ENCODE peak calls at places on chromosomes 5 and 9, in nine cellular contexts. V is aorta; T is naive thymus-derived CD4-positive, alpha-beta T cell; N is neuronal stem cell; X is PC-3; H is heart left ventricle; E is A549; R is lung; J is left ventricle myocardium inferior. I is an unnamed sample. For H3K4me1, the result is how much of the 10 kb centered on the place peaks cover.

GRCh38 chr5:35212006-35212982 is 18.0 kb downstream of the PRLR start:
- DNase-seq in V (no peak), T (no peak), N (no peak), X (no peak), H (no peak), E (no peak), R (no peak), J (no peak), I (no peak)

GRCh38 chr9:96523429-96523828 is 73.5 kb downstream of the HABP4 start:
- DNase-seq in V (peak), T (no peak), N (no peak), X (no peak), H (peak), E (no peak), R (no peak), J (peak), I (no peak)

GRCh38 chr5:127562252-127562651 is 44.8 kb downstream of the PRRC1 start:
- DNase-seq in V (no peak), T (no peak), N (peak), X (peak), H (peak), E (no peak), R (no peak), J (no peak), I (no peak)

GRCh38 chr5:1404062-1404461 is 41.2 kb downstream of the SLC6A3 start:
- DNase-seq in V (peak), T (no peak), N (no peak), X (no peak), H (no peak), E (no peak), R (no peak), J (peak), I (peak)

GRCh38 chr5:149012350-149012749 is 50.5 kb downstream of the SH3TC2 start:
- DNase-seq in V (no peak), T (no peak), N (no peak), X (no peak), H (no peak), E (no peak), R (no peak), J (no peak), I (no peak)

GRCh38 chr9:138045541-138046490 is 168.2 kb downstream of the CACNA1B start:
- DNase-seq in V (no peak), T (no peak), N (no peak), X (no peak), H (no peak), E (no peak), R (no peak), J (no peak), I (no peak)

GRCh38 chr5:135310328-135310989 is 88.6 kb downstream of the MACROH2A1 start:
- DNase-seq in V (no peak), T (no peak), N (no peak), X (peak), H (no peak), E (no peak), R (peak), J (no peak), I (no peak)

GRCh38 chr5:142872795-142873194 is 102.6 kb downstream of the ARHGAP26 start:
- DNase-seq in V (no peak), T (no peak), N (no peak), X (peak), H (no peak), E (no peak), R (no peak), J (no peak), I (peak)

GRCh38 chr9:123335227-123335985 is 20.6 kb upstream of the CRB2 start:
- DNase-seq in V (no peak), T (no peak), N (no peak), X (no peak), H (no peak), E (no peak), R (peak), J (no peak), I (no peak)

GRCh38 chr9:123544007-123544827 is 188.2 kb downstream of the CRB2 start:
- DNase-seq in V (no peak), T (no peak), N (peak), X (peak), H (no peak), E (peak), R (no peak), J (no peak), I (no peak)

GRCh38 chr9:93813687-93814560 is 141.2 kb downstream of the BARX1 start:
- DNase-seq in V (no peak), T (no peak), N (peak), X (no peak), H (no peak), E (no peak), R (peak), J (no peak), I (no peak)

GRCh38 chr5:126970517-126971017 is 59.8 kb downstream of the MARCHF3 start:
- DNase-seq in V (no peak), T (no peak), N (no peak), X (peak), H (peak), E (no peak), R (no peak), J (no peak), I (no peak)

GRCh38 chr9:21831841-21832509 is 29.5 kb downstream of the MTAP start:
- DNase-seq in V (no peak), T (no peak), N (no peak), X (peak), H (no peak), E (peak), R (no peak), J (no peak), I (no peak)

GRCh38 chr5:121640298-121640697 is 211.4 kb upstream of the FTMT start:
- DNase-seq in V (no peak), T (no peak), N (no peak), X (no peak), H (no peak), E (no peak), R (no peak), J (no peak), I (no peak)

GRCh38 chr5:179431221-179431620 is 86.0 kb upstream of the ADAMTS2 start:
- DNase-seq in V (no peak), T (no peak), N (no peak), X (no peak), H (no peak), E (no peak), R (no peak), J (no peak), I (no peak)

GRCh38 chr9:4796988-4797956 is 4.5 kb downstream of the RCL1 start:
- DNase-seq in V (no peak), T (no peak), N (peak), X (peak), H (no peak), E (peak), R (no peak), J (no peak), I (no peak)

GRCh38 chr5:83096660-83097334 is 19.4 kb downstream of the XRCC4 start:
- DNase-seq in V (no peak), T (no peak), N (no peak), X (no peak), H (no peak), E (no peak), R (no peak), J (no peak), I (no peak)

GRCh38 chr9:105054488-105054887 is 126.5 kb upstream of the ABCA1 start:
- DNase-seq in V (no peak), T (no peak), N (no peak), X (peak), H (no peak), E (no peak), R (no peak), J (no peak), I (no peak)

GRCh38 chr9:38682713-38683112 is 37.2 kb downstream of the FAM240B start:
- DNase-seq in V (no peak), T (no peak), N (no peak), X (peak), H (no peak), E (peak), R (no peak), J (no peak), I (no peak)

GRCh38 chr5:132655821-132656773 is 1.9 kb upstream of the IL13 start:
- DNase-seq in V (no peak), T (no peak), N (peak), X (no peak), H (no peak), E (no peak), R (no peak), J (no peak), I (peak)

GRCh38 chr5:172929371-172929838 is 29.8 kb upstream of the RPL26L1 start:
- DNase-seq in V (no peak), T (no peak), N (no peak), X (no peak), H (no peak), E (no peak), R (no peak), J (no peak), I (no peak)

GRCh38 chr5:32462618-32463017 is 18.1 kb upstream of the ZFR start:
- DNase-seq in V (no peak), T (no peak), N (no peak), X (peak), H (no peak), E (peak), R (no peak), J (no peak), I (no peak)

GRCh38 chr9:34318163-34318790 is 10.8 kb downstream of the KIF24 start:
- DNase-seq in V (no peak), T (no peak), N (no peak), X (no peak), H (no peak), E (no peak), R (no peak), J (no peak), I (no peak)

GRCh38 chr9:20618361-20618799 is 3.9 kb downstream of the MLLT3 start:
- DNase-seq in V (no peak), T (peak), N (no peak), X (peak), H (peak), E (peak), R (peak), J (no peak), I (peak)

GRCh38 chr9:91208837-91209236 is 152.9 kb downstream of the AUH start:
- DNase-seq in V (no peak), T (no peak), N (no peak), X (no peak), H (no peak), E (no peak), R (no peak), J (no peak), I (no peak)

GRCh38 chr5:103587185-103587748 is 24.7 kb upstream of the NUDT12 start:
- DNase-seq in V (no peak), T (no peak), N (peak), X (peak), H (no peak), E (no peak), R (no peak), J (no peak), I (no peak)

GRCh38 chr9:117938086-117938485 is 233.9 kb downstream of the TLR4 start:
- DNase-seq in V (no peak), T (no peak), N (no peak), X (no peak), H (no peak), E (no peak), R (no peak), J (no peak), I (no peak)

GRCh38 chr9:86469476-86470087 is 115.4 kb upstream of the TUT7 start:
- DNase-seq in V (no peak), T (no peak), N (no peak), X (no peak), H (no peak), E (no peak), R (no peak), J (no peak), I (no peak)

GRCh38 chr5:32172908-32173393 is 1.2 kb downstream of the GOLPH3 start:
- DNase-seq in V (no peak), T (no peak), N (no peak), X (peak), H (no peak), E (peak), R (no peak), J (no peak), I (no peak)

GRCh38 chr5:95728494-95729114 is 2.5 kb upstream of the RHOBTB3 start:
- DNase-seq in V (no peak), T (no peak), N (no peak), X (peak), H (no peak), E (no peak), R (no peak), J (no peak), I (no peak)

GRCh38 chr5:146051678-146052077 is 53.7 kb downstream of the PLAC8L1 start:
- DNase-seq in V (no peak), T (no peak), N (no peak), X (no peak), H (no peak), E (no peak), R (no peak), J (no peak), I (no peak)

GRCh38 chr5:2250365-2250950 is 367.7 kb upstream of the IRX4 start:
- DNase-seq in V (no peak), T (no peak), N (no peak), X (no peak), H (no peak), E (no peak), R (no peak), J (no peak), I (no peak)

GRCh38 chr9:120892748-120893584 is 16.0 kb upstream of the PHF19 start:
- DNase-seq in V (no peak), T (peak), N (no peak), X (peak), H (no peak), E (no peak), R (no peak), J (no peak), I (no peak)

DNA sequence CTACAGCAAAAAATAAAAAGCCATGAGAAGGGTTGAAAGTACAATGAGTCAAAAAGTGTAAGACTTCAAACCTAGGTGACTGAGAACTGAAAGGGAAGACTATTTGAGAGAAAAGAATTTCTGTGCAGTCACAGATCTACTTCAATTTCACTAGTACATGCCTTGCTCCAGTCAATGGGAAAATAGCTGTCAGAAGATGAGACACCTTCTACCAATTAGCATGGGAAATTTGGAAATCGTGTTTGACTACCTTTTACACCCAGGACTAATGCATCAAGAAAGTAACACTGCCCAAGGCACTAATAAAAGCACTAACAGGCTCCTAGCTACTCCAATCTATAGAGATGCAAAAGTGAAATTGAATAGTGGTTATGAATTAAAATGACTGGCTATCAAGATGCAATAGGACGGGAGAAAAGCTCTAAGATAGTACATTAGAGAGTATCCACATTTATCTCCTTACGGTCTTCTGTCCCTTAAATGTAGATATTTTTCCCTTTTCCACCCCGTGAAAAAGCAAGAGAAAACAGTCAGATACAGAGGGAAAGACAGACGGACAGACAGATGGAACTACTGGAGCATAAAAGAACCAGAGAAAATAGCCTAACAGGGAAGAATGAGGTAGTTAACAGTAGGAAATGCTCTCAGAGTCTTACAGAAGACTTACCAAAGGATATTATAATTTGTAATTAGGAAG is 15.2 kb downstream of the ERP44 start:
- DNase-seq in V (no peak), T (no peak), N (no peak), X (no peak), H (no peak), E (no peak), R (no peak), J (no peak), I (no peak)
- H3K4me1 ChIP-seq in V (under half), T (under half), N (under half), X (under half), H (under half), E (under half), R (under half), J (half or more), I (under half)

GRCh38 chr9:115063058-115063850 is 54.7 kb downstream of the TNC start:
- DNase-seq in V (no peak), T (no peak), N (no peak), X (peak), H (no peak), E (no peak), R (no peak), J (no peak), I (no peak)
- H3K27ac ChIP-seq in V (peak), T (no peak), N (peak), X (no peak), H (no peak), E (peak), R (no peak), J (no peak), I (no peak)

GRCh38 chr9:111013250-111013649 is 25.0 kb downstream of the LPAR1 start:
- DNase-seq in V (no peak), T (no peak), N (no peak), X (no peak), H (no peak), E (no peak), R (no peak), J (no peak), I (no peak)

GRCh38 chr9:111016046-111017026 is 21.9 kb downstream of the LPAR1 start:
- DNase-seq in V (no peak), T (no peak), N (no peak), X (peak), H (no peak), E (no peak), R (no peak), J (no peak), I (no peak)

GRCh38 chr9:111008148-111009075 is 29.9 kb downstream of the LPAR1 start:
- DNase-seq in V (no peak), T (no peak), N (no peak), X (no peak), H (no peak), E (no peak), R (no peak), J (no peak), I (no peak)

DNA sequence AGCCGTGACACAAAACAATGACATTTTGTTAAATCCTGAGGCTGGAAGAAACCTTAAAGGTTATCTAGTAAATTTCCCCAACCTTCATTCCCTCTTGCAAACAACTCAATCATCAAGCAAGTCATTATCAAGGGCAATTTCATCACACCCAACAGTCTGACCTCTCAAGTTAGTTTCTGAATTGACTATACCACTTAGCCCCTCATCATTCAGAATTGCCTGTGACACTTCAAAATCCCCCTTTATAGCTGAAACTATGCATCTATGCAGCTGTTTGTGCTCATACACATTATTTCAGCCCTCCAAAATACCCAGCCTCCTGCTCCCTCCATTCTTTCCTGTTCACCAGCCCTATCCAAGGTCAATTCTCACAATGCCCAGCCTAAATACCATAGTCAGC is 24.6 kb downstream of the LPAR1 start:
- DNase-seq in V (no peak), T (no peak), N (no peak), X (no peak), H (no peak), E (no peak), R (no peak), J (no peak), I (no peak)
- H3K4me1 ChIP-seq in V (under half), T (under half), N (under half), X (under half), H (under half), E (under half), R (under half), J (under half), I (under half)

GRCh38 chr9:98502976-98503325 is 205.8 kb downstream of the GABBR2 start:
- DNase-seq in V (no peak), T (no peak), N (no peak), X (no peak), H (peak), E (no peak), R (peak), J (peak), I (no peak)
- H3K27ac ChIP-seq in V (no peak), T (no peak), N (no peak), X (no peak), H (peak), E (peak), R (no peak), J (peak), I (no peak)

I was measured in pancreas.